ENCODE peak calls at places on chromosome 7, in four cellular contexts. R is NB4, B is hepatocyte, L is neural progenitor cell. A is an unnamed sample.

GRCh38 chr7:20598479-20599419 is 16.7 kb upstream of the ABCB5 start:
- DNase-seq in B (peak), R (peak), L (peak), A (peak)

GRCh38 chr7:104978460-104978859 is 35.5 kb upstream of the KMT2E start:
- DNase-seq in B (no peak), R (no peak), L (no peak), A (no peak)

GRCh38 chr7:26987338-26987737 is 108.5 kb downstream of the HOXA1 start:
- DNase-seq in L (no peak), R (no peak), B (no peak), A (no peak)

GRCh38 chr7:11281953-11282352 is 308.3 kb downstream of the PHF14 start:
- DNase-seq in L (no peak), R (no peak), B (no peak), A (no peak)

GRCh38 chr7:154647625-154648024 is 355.3 kb downstream of the PAXIP1 start:
- DNase-seq in B (no peak), R (no peak), L (no peak), A (no peak)

GRCh38 chr7:156473476-156474240 is 166.9 kb upstream of the RNF32 start:
- DNase-seq in R (peak), B (peak), L (peak), A (peak)

GRCh38 chr7:68420342-68420750 is 1177.9 kb upstream of the AUTS2 start:
- DNase-seq in B (no peak), R (no peak), L (no peak), A (no peak)

GRCh38 chr7:134771889-134772288 is 7.5 kb upstream of the CALD1 start:
- DNase-seq in R (no peak), B (no peak), L (no peak), A (no peak)

GRCh38 chr7:105990726-105991465 is 27.8 kb downstream of the CDHR3 start:
- DNase-seq in R (no peak), B (no peak), L (peak), A (peak)
- TF ChIP-seq CTCF in R (no peak), B (no peak), L (peak), A (peak)

GRCh38 chr7:43108255-43109011 is 4.0 kb upstream of the HECW1 start:
- DNase-seq in B (peak), R (peak), L (peak), A (peak)

GRCh38 chr7:43112941-43113621 is 634 bp downstream of the HECW1 start:
- DNase-seq in B (peak), L (peak), R (no peak), A (peak)

GRCh38 chr7:43113622-43114450 is 1.4 kb downstream of the HECW1 start:
- DNase-seq in L (peak), B (no peak), R (no peak), A (no peak)

GRCh38 chr7:43112088-43112940 is at the start of gene HECW1:
- DNase-seq in R (no peak), B (no peak), L (peak), A (no peak)

GRCh38 chr7:43110790-43111362 is 1.6 kb upstream of the HECW1 start:
- DNase-seq in B (no peak), R (peak), L (no peak), A (no peak)
- H3K4me3 ChIP-seq in B (no peak), R (no peak), L (no peak), A (no peak)

GRCh38 chr7:30070052-30070451 is 41.8 kb downstream of the PLEKHA8 start:
- DNase-seq in B (no peak), L (no peak), R (no peak), A (no peak)

GRCh38 chr7:30076411-30076810 is 48.2 kb downstream of the PLEKHA8 start:
- DNase-seq in L (no peak), R (no peak), B (no peak), A (no peak)

GRCh38 chr7:30069096-30069867 is 41.1 kb downstream of the PLEKHA8 start:
- DNase-seq in B (no peak), R (no peak), L (no peak), A (peak)

GRCh38 chr7:30079880-30080279 is 51.7 kb downstream of the PLEKHA8 start:
- DNase-seq in R (no peak), B (no peak), L (no peak), A (no peak)

GRCh38 chr7:30074422-30075030 is 46.3 kb downstream of the PLEKHA8 start:
- DNase-seq in R (peak), B (peak), L (peak), A (peak)
- TF ChIP-seq CTCF in R (peak), B (peak), L (peak), A (peak)

GRCh38 chr7:101172005-101172853 is 6.9 kb upstream of the VGF start:
- DNase-seq in L (peak), R (no peak), B (no peak), A (no peak)

GRCh38 chr7:101173752-101174244 is 6.3 kb downstream of the NAT16 start:
- DNase-seq in B (no peak), R (peak), L (peak), A (peak)

GRCh38 chr7:101175664-101176063 is 4.4 kb downstream of the NAT16 start:
- DNase-seq in R (peak), B (no peak), L (no peak), A (no peak)

GRCh38 chr7:101172854-101173751 is 7.0 kb downstream of the NAT16 start:
- DNase-seq in L (no peak), B (peak), R (no peak), A (peak)

GRCh38 chr7:101174322-101174854 is 5.7 kb downstream of the NAT16 start:
- DNase-seq in L (peak), B (no peak), R (no peak), A (no peak)
- H3K4me3 ChIP-seq in L (peak), B (no peak), R (no peak), A (no peak)

GRCh38 chr7:42993038-42993437 is 60.9 kb downstream of the MRPL32 start:
- DNase-seq in R (no peak), B (peak), L (peak), A (no peak)

GRCh38 chr7:42991024-42991423 is 58.8 kb downstream of the MRPL32 start:
- DNase-seq in L (no peak), B (no peak), R (no peak), A (no peak)

GRCh38 chr7:42987648-42988214 is 55.6 kb downstream of the MRPL32 start:
- DNase-seq in L (no peak), B (no peak), R (no peak), A (no peak)

GRCh38 chr7:42994096-42994495 is 61.9 kb downstream of the MRPL32 start:
- DNase-seq in B (no peak), L (no peak), R (no peak), A (no peak)

DNA sequence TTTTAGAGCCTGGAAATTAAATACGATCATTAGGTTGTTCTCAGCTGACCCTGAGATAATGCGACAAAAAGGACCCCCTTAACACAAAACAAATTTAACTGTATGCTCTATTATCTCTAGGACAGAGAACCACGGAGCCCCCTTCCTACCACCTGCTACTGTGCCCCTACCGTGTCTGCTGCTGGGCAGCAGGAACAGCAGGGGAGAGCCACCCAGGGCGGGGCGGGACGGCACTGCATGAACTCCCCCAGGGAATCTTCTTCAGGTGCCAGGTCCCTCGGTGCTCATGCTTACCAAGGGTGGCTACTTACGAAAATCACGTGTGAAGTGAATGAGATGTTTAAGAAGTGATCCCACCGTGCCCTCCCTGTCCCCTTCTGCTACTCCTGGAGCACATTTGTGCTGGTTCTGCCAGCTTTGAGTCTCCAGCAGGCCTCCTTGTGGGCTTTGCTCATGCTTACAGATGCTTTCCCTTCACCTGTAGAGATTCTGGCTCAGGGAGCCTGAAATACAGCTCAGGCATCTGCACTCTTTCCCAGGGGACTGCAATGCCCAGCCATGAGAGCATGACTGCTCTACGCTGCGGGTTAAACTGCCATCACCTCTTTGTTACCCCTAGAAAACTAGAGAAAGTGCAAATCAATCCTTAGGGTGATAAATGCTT is 59.9 kb downstream of the MRPL32 start:
- DNase-seq in L (peak), R (no peak), B (no peak), A (no peak)
- TF ChIP-seq CTCF in L (no peak), R (no peak), B (no peak), A (no peak)

DNA sequence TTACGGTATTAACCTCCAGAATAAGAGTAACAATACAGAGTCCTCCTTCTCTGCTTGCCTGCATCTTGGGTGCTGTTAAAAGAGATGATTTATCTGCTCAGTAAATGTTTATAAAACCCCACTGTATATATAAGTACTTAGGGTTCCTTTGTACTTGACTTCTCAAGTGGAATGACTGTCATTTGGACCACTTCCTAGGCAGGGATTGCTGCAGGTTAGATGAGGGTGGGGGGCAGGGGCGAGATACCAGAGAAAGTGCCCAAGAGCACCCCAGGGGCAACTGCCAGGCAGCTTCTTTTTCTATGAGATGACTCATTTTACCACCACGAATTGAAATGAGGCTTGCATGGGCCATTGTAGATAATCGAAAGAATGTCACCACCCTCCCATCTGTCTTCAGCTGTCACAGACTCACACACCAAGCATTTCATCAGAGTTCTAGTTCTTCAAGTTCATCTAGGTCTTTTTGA is 421.9 kb upstream of the GALNT17 start:
- DNase-seq in L (no peak), B (peak), R (peak), A (no peak)
- H3K4me3 ChIP-seq in L (no peak), B (no peak), R (no peak), A (no peak)